ENCODE peak calls at places on chromosomes 3 and 15, in four cellular contexts. B is astrocyte of the spinal cord, C is cardiac muscle cell, Q is heart left ventricle. T is an unnamed sample.

GRCh38 chr15:85141601-85142185 is 160.0 kb downstream of the PDE8A start:
- DNase-seq in B (peak), C (no peak), Q (no peak), T (no peak)

GRCh38 chr3:145006291-145006690 is 1034.7 kb downstream of the DIPK2A start:
- DNase-seq in B (no peak), C (no peak), Q (no peak), T (no peak)

GRCh38 chr15:77497942-77498361 is 77.3 kb downstream of the HMG20A start:
- DNase-seq in B (peak), C (peak), Q (no peak), T (peak)

GRCh38 chr3:72586694-72587093 is 261.6 kb downstream of the SHQ1 start:
- DNase-seq in B (no peak), C (no peak), Q (no peak), T (no peak)

GRCh38 chr3:121730940-121731687 is 18.4 kb downstream of the GOLGB1 start:
- DNase-seq in B (no peak), C (peak), Q (no peak), T (no peak)

GRCh38 chr3:179398574-179399249 is 51.2 kb downstream of the MFN1 start:
- DNase-seq in B (peak), C (no peak), Q (no peak), T (peak)

GRCh38 chr3:150239764-150240163 is 168.3 kb upstream of the TSC22D2 start:
- DNase-seq in B (no peak), C (no peak), Q (no peak), T (no peak)

GRCh38 chr3:134008630-134009156 is 21.0 kb downstream of the SLCO2A1 start:
- DNase-seq in B (peak), C (no peak), Q (no peak), T (peak)

GRCh38 chr15:90571063-90571541 is 41.4 kb downstream of the CRTC3 start:
- DNase-seq in B (no peak), C (no peak), Q (no peak), T (no peak)

GRCh38 chr3:14042680-14043079 is 82.0 kb downstream of the CHCHD4 start:
- DNase-seq in B (peak), C (no peak), Q (no peak), T (peak)

GRCh38 chr15:33022629-33023028 is 171.9 kb downstream of the FMN1 start:
- DNase-seq in B (peak), C (peak), Q (peak), T (peak)

GRCh38 chr3:45055411-45056143 is 29.5 kb downstream of the CLEC3B start:
- DNase-seq in B (peak), C (peak), Q (no peak), T (peak)

GRCh38 chr3:30786360-30786759 is 108.1 kb downstream of the GADL1 start:
- DNase-seq in B (no peak), C (no peak), Q (no peak), T (no peak)

GRCh38 chr3:157159037-157159761 is 748 bp downstream of the CCNL1 start:
- DNase-seq in B (peak), C (peak), Q (peak), T (peak)
- TF ChIP-seq CTCF in B (peak), C (no peak), Q (no peak), T (no peak)

DNA sequence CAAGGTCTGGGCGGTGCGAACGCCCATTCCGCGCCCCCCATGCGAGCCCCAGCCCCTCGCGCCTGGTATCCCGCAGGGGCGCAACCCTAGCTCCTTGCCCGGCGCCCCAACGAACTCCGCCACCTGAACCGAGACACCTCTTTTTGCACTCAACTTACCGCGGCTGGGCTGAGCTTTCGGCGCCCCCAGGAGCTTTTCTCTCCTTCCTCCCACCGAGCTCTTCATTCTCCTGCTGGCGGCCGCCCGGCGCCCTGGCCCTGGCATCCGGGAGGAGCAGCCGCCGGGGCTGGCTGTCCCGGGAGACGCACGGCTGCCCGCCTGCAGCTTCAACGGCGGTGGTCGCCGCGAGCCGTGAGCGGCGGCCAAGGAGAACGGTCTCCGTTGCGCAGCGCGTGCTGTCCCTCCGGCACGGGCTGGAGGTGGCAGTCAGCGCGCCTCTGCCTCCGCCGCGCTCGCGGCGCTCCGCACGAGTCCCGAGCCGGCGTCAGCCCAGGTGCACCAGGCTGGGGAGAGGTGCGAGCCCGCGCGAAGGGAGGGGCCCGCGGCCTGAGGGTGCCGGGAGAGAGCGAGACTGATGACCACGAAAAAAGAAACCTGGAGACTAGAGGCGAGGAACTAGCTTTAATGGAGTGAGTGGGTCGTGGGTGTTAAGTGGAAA is 621.4 kb upstream of the ZNF385D start:
- DNase-seq in B (no peak), C (peak), Q (peak), T (no peak)
- H3K4me3 ChIP-seq in B (peak), C (peak), Q (peak), T (peak)

GRCh38 chr3:34955684-34956083 is 683.6 kb upstream of the ARPP21 start:
- DNase-seq in B (no peak), C (no peak), Q (no peak), T (no peak)

GRCh38 chr3:34957707-34958106 is 681.6 kb upstream of the ARPP21 start:
- DNase-seq in B (peak), C (no peak), Q (no peak), T (peak)

GRCh38 chr3:34956511-34956910 is 682.8 kb upstream of the ARPP21 start:
- DNase-seq in B (no peak), C (no peak), Q (no peak), T (no peak)
- TF ChIP-seq CTCF in B (no peak), C (no peak), Q (no peak), T (no peak)

DNA sequence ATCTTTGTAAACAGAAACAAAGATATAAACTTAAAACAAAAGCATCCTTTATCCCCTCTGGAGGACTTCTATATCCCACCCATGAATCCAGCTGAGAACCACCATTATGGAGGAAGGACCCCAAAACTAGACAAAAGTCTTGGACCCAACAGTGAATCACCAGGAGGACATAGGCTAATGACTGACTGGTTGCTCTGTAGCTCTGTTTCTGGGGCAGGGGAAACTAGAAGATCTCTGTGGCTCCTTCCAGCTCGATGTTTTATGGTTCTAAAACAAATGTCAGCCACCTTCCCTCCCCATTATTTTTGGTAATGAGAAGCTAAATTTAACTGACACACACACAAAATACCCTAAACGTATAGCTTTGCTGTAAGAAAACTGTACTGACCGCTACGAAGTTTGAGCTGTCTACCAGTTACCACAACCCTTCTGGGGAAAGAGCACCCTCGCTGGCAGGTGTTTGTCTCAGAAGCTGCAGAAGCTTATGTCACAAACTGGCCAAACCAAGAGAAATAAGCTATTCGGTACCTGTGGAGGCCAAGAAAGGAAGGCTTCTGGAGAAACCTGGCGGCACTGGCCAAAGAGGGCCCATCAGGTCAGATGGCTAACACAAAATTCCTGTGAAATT is 36.4 kb downstream of the MB21D2 start:
- DNase-seq in B (no peak), C (no peak), Q (no peak), T (no peak)
- H3K4me3 ChIP-seq in B (no peak), C (no peak), Q (no peak), T (no peak)

GRCh38 chr15:91982401-91982800 is 128.9 kb downstream of the SLCO3A1 start:
- DNase-seq in B (no peak), C (no peak), Q (no peak), T (no peak)
- TF ChIP-seq CTCF in B (no peak), C (no peak), Q (no peak), T (no peak)

T was measured in choroid plexus epithelial cell.